ENCODE peak calls at places on chromosome 17, in four cellular contexts. One of them, this sample, is unnamed.
A peak's percentile ranks its signal among the peaks of the same experiment; 100 is the strongest.

GRCh38 chr17:42744283-42744805 is 496 bp downstream of the EZH1 start:
- DNase-seq in tibial artery: peak; percentile 75
- DNase-seq in stimulated activated CD8-positive, alpha-beta memory T cell treated with anti-CD3 and anti-CD28 coated beads, Interleukin-4, amount 100 ng/mL, for 24 hours: peak; percentile 61
- DNase-seq in IMR-90: peak; percentile 41
- DNase-seq in this sample: peak; percentile 80

GRCh38 chr17:77210946-77211541 is 70.3 kb downstream of the SEC14L1 start:
- DNase-seq in tibial artery: no peak
- DNase-seq in IMR-90: no peak
- DNase-seq in stimulated activated CD8-positive, alpha-beta memory T cell treated with anti-CD3 and anti-CD28 coated beads, Interleukin-4, amount 100 ng/mL, for 24 hours: no peak
- DNase-seq in this sample: no peak

GRCh38 chr17:31537558-31537957 is 146.1 kb downstream of the RAB11FIP4 start:
- DNase-seq in tibial artery: no peak
- DNase-seq in stimulated activated CD8-positive, alpha-beta memory T cell treated with anti-CD3 and anti-CD28 coated beads, Interleukin-4, amount 100 ng/mL, for 24 hours: no peak
- DNase-seq in IMR-90: peak; percentile 62
- DNase-seq in this sample: peak; percentile 62

GRCh38 chr17:2213291-2213960 is 90.2 kb downstream of the SMG6 start:
- DNase-seq in IMR-90: peak; percentile 71
- DNase-seq in stimulated activated CD8-positive, alpha-beta memory T cell treated with anti-CD3 and anti-CD28 coated beads, Interleukin-4, amount 100 ng/mL, for 24 hours: no peak
- DNase-seq in tibial artery: no peak
- DNase-seq in this sample: no peak

GRCh38 chr17:82978765-82979349 is 100.6 kb upstream of the METRNL start:
- DNase-seq in stimulated activated CD8-positive, alpha-beta memory T cell treated with anti-CD3 and anti-CD28 coated beads, Interleukin-4, amount 100 ng/mL, for 24 hours: no peak
- DNase-seq in tibial artery: peak; percentile 57
- DNase-seq in IMR-90: no peak
- DNase-seq in this sample: no peak

GRCh38 chr17:49450735-49451134 is 36.1 kb upstream of the PHB1 start:
- DNase-seq in tibial artery: no peak
- DNase-seq in IMR-90: peak; percentile 35
- DNase-seq in stimulated activated CD8-positive, alpha-beta memory T cell treated with anti-CD3 and anti-CD28 coated beads, Interleukin-4, amount 100 ng/mL, for 24 hours: no peak
- DNase-seq in this sample: no peak

GRCh38 chr17:61409301-61410099 is 9.9 kb downstream of the TBX2 start:
- DNase-seq in IMR-90: peak; percentile 78
- DNase-seq in tibial artery: peak; percentile 41
- DNase-seq in stimulated activated CD8-positive, alpha-beta memory T cell treated with anti-CD3 and anti-CD28 coated beads, Interleukin-4, amount 100 ng/mL, for 24 hours: no peak
- DNase-seq in this sample: peak; percentile 54

GRCh38 chr17:58316260-58316960 is 12.2 kb downstream of the TSPOAP1 start:
- DNase-seq in tibial artery: peak; percentile 13
- DNase-seq in IMR-90: no peak
- DNase-seq in stimulated activated CD8-positive, alpha-beta memory T cell treated with anti-CD3 and anti-CD28 coated beads, Interleukin-4, amount 100 ng/mL, for 24 hours: no peak
- DNase-seq in this sample: no peak

GRCh38 chr17:8300629-8301242 is 5.5 kb upstream of the SLC25A35 start:
- DNase-seq in IMR-90: peak; percentile 64
- DNase-seq in stimulated activated CD8-positive, alpha-beta memory T cell treated with anti-CD3 and anti-CD28 coated beads, Interleukin-4, amount 100 ng/mL, for 24 hours: peak; percentile 20
- DNase-seq in tibial artery: peak; percentile 50
- DNase-seq in this sample: peak; percentile 60

GRCh38 chr17:57619061-57619937 is 125.8 kb downstream of the CCDC182 start:
- DNase-seq in IMR-90: peak; percentile 78
- DNase-seq in tibial artery: no peak
- DNase-seq in stimulated activated CD8-positive, alpha-beta memory T cell treated with anti-CD3 and anti-CD28 coated beads, Interleukin-4, amount 100 ng/mL, for 24 hours: no peak
- DNase-seq in this sample: no peak

GRCh38 chr17:83180996-83181481 is 101.6 kb downstream of the METRNL start:
- DNase-seq in stimulated activated CD8-positive, alpha-beta memory T cell treated with anti-CD3 and anti-CD28 coated beads, Interleukin-4, amount 100 ng/mL, for 24 hours: no peak
- DNase-seq in IMR-90: no peak
- DNase-seq in tibial artery: no peak
- DNase-seq in this sample: no peak

This sample was measured in transverse colon.